ENCODE peak calls at places on chromosome 21, in nine cellular contexts. S is PC-3; D is NAMALWA; G is stimulated activated naive CD8-positive, alpha-beta T cell treated with anti-CD3 and anti-CD28 coated beads, Interleukin-15, Interleukin-2, amounts not matched to agents 100 U/mL and 50 U/mL, for 24 hours; B is Ammon's horn; R is AG04450; K is effector memory CD4-positive, alpha-beta T cell; F is CD8-positive, alpha-beta memory T cell; A is stimulated activated effector memory CD8-positive, alpha-beta T cell treated with anti-CD3 and anti-CD28 coated beads, Interleukin-12 subunit alpha, Interleukin-12 subunit beta, amount 100 ng/mL, for 72 hours. I is an unnamed sample.

GRCh38 chr21:15472108-15472507 is 257.7 kb upstream of the USP25 start:
- DNase-seq in S (no peak), D (no peak), G (no peak), B (no peak), R (no peak), K (no peak), F (no peak), A (no peak), I (no peak)

GRCh38 chr21:45845063-45845789 is 136.3 kb upstream of the COL6A1 start:
- DNase-seq in S (no peak), D (no peak), G (no peak), B (no peak), R (no peak), K (no peak), F (no peak), A (no peak), I (no peak)

GRCh38 chr21:45448810-45449657 is 44.1 kb downstream of the COL18A1 start:
- DNase-seq in S (no peak), D (no peak), G (no peak), B (no peak), R (no peak), K (no peak), F (no peak), A (no peak), I (no peak)

GRCh38 chr21:36489103-36489785 is 9.3 kb upstream of the CLDN14 start:
- DNase-seq in S (no peak), D (no peak), G (no peak), B (no peak), R (no peak), K (no peak), F (no peak), A (no peak), I (no peak)

GRCh38 chr21:35128526-35128925 is 79.4 kb upstream of the RUNX1 start:
- DNase-seq in S (no peak), D (no peak), G (no peak), B (no peak), R (no peak), K (no peak), F (no peak), A (no peak), I (peak; percentile 54)

GRCh38 chr21:34965200-34966174 is 83.6 kb downstream of the RUNX1 start:
- DNase-seq in S (peak; percentile 93), D (no peak), G (no peak), B (no peak), R (peak; percentile 34), K (no peak), F (no peak), A (no peak), I (peak; percentile 41)

GRCh38 chr21:38306407-38306806 is 49.6 kb downstream of the KCNJ15 start:
- DNase-seq in S (peak; percentile 40), D (peak; percentile 4), G (no peak), B (no peak), R (peak; percentile 70), K (no peak), F (no peak), A (no peak), I (peak; percentile 89)

GRCh38 chr21:41737656-41738324 is 29.1 kb downstream of the RIPK4 start:
- DNase-seq in S (peak; percentile 28), D (no peak), G (no peak), B (no peak), R (no peak), K (no peak), F (no peak), A (no peak), I (no peak)

GRCh38 chr21:29196021-29196663 is 65.7 kb downstream of the MAP3K7CL start:
- DNase-seq in S (peak; percentile 95), D (peak; percentile 89), G (peak; percentile 74), B (peak; percentile 67), R (peak; percentile 80), K (peak; percentile 32), F (peak; percentile 28), A (peak; percentile 8), I (peak; percentile 96)

GRCh38 chr21:17585875-17586450 is 26.7 kb downstream of the BTG3 start:
- DNase-seq in S (peak; percentile 73), D (peak; percentile 75), G (no peak), B (peak; percentile 54), R (no peak), K (no peak), F (peak; percentile 8), A (no peak), I (peak; percentile 50)

I was measured in bronchial epithelial cell.